ENCODE peak calls at places on chromosomes 4 and X, in six cellular contexts. D, U, V, A, B and E are unnamed samples.

GRCh38 chr4:72896515-72896914 is 173.0 kb downstream of the COX18 start:
- DNase-seq in D (no peak), U (no peak), V (no peak), A (no peak), B (peak; percentile 50), E (no peak)

GRCh38 chr4:658681-659667 is 15.1 kb downstream of the ATP5ME start:
- DNase-seq in D (no peak), U (no peak), V (no peak), A (no peak), B (peak; percentile 77), E (peak; percentile 68)

GRCh38 chr4:188439641-188440311 is 300.5 kb downstream of the TRIML1 start:
- DNase-seq in D (no peak), U (no peak), V (peak; percentile 49), A (peak; percentile 42), B (no peak), E (no peak)

GRCh38 chr4:79964715-79965345 is 108.2 kb downstream of the ANTXR2 start:
- DNase-seq in D (no peak), U (peak; percentile 13), V (no peak), A (no peak), B (no peak), E (peak; percentile 51)

GRCh38 chr4:81882222-81882621 is 410.5 kb upstream of the RASGEF1B start:
- DNase-seq in D (no peak), U (no peak), V (no peak), A (no peak), B (no peak), E (no peak)

GRCh38 chr4:14743601-14744000 is 258.7 kb upstream of the CPEB2 start:
- DNase-seq in D (no peak), U (no peak), V (no peak), A (no peak), B (no peak), E (no peak)

GRCh38 chrX:83997781-83998180 is 136.8 kb downstream of the CYLC1 start:
- DNase-seq in D (no peak), U (no peak), V (no peak), A (no peak), B (no peak), E (no peak)

GRCh38 chrX:134632386-134632785 is 25.9 kb downstream of the PLAC1 start:
- DNase-seq in D (no peak), U (no peak), V (no peak), A (no peak), B (no peak), E (no peak)

GRCh38 chr4:164169591-164169990 is 584.3 kb upstream of the SMIM31 start:
- DNase-seq in D (no peak), U (no peak), V (no peak), A (no peak), B (no peak), E (no peak)

GRCh38 chr4:138864961-138865720 is 150.4 kb upstream of the NOCT start:
- DNase-seq in D (no peak), U (peak; percentile 52), V (no peak), A (no peak), B (no peak), E (no peak)

GRCh38 chr4:110612631-110613269 is 10.1 kb downstream of the PITX2 start:
- DNase-seq in D (no peak), U (no peak), V (no peak), A (no peak), B (no peak), E (no peak)

GRCh38 chr4:36794716-36795115 is 449.8 kb upstream of the NWD2 start:
- DNase-seq in D (no peak), U (no peak), V (no peak), A (no peak), B (no peak), E (no peak)

GRCh38 chr4:77073106-77073858 is 2.5 kb downstream of the CCNI start:
- DNase-seq in D (no peak), U (no peak), V (no peak), A (no peak), B (no peak), E (no peak)

GRCh38 chr4:125750827-125751466 is 436.2 kb downstream of the FAT4 start:
- DNase-seq in D (no peak), U (no peak), V (no peak), A (peak; percentile 63), B (peak; percentile 23), E (no peak)

GRCh38 chrX:13029341-13029740 is 15.1 kb downstream of the FAM9C start:
- DNase-seq in D (no peak), U (peak; percentile 53), V (peak; percentile 59), A (peak; percentile 71), B (no peak), E (peak; percentile 82)

GRCh38 chr4:152896819-152897218 is 39.3 kb upstream of the FHDC1 start:
- DNase-seq in D (no peak), U (no peak), V (no peak), A (no peak), B (no peak), E (no peak)

DNA sequence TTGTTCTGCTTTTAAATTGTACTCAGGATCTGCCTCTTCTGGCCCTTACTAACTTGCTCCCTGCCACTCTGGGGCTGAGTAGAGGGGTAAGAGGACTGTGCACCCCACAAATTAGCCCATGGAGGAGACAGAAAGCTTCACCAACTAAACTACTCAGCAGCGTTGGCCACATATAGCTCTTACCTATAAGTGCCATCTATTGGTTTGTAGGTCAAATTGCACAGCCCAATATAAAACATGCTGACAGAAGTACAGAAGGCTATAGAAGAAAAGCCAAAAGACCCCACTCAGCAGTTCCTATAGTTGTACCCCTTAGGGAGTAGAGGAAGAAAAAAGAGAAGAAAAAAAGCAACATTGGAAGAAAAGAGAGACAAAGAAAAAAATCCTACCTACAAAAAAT is 341.2 kb upstream of the FMR1 start:
- DNase-seq in D (no peak), U (no peak), V (no peak), A (no peak), B (no peak), E (no peak)
- TF ChIP-seq CTCF in D (no peak), U (no peak), V (no peak), A (no peak), B (no peak), E (no peak)

GRCh38 chrX:79170632-79171031 is 26.1 kb downstream of the GPR174 start:
- DNase-seq in D (no peak), U (no peak), V (no peak), A (no peak), B (no peak), E (no peak)
- H3K4me1 ChIP-seq in D (no peaks in the 10 kb centered on the region), U (no peaks in the 10 kb centered on the region), V (no peaks in the 10 kb centered on the region), A (no peaks in the 10 kb centered on the region), B (no peaks in the 10 kb centered on the region), E (no peaks in the 10 kb centered on the region)

DNA sequence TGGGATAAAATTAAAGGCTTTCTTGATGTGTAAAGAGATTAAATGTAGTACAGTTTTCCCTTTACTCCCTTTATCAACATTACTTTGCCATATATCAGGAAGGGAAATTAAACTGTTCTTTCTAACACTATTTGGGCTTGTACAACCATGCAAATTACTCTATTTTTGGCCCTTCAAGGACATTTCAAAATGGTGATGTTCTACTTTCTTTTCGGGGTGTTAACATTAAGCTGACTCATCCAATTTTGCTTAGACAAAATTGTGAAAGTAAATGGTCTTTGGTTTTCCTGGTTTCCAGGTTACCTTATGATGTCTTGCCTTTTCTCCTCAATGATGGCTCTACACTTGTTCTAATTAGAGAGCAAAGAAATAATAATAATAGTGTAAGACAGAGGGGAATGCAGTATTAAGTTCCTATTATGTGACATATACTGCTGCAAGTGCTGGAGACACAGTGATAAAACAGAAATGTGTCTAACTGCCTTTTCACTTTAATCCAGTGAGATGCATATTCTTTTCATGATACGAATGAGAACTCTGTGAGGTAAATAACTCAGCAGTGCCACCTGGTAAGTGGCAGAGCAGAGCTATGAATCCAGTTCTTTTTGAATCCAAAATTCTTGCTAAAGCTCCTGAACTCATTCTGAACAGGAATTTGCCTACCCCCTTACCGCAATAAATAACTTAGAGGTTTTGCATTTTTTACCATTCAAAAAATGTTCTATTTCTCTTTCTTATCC is 35.7 kb upstream of the PDE5A start:
- DNase-seq in D (no peak), U (no peak), V (no peak), A (no peak), B (no peak), E (no peak)
- H3K4me3 ChIP-seq in D (peak overlapping the region; percentile 14), U (no peak overlapping the region), V (no peak overlapping the region), A (no peak overlapping the region), B (no peak overlapping the region), E (no peak overlapping the region)

GRCh38 chrX:39895228-39896110 is 202.3 kb downstream of the BCOR start:
- DNase-seq in D (no peak), U (peak; percentile 70), V (no peak), A (no peak), B (no peak), E (peak; percentile 88)

GRCh38 chrX:39898147-39898546 is 199.6 kb downstream of the BCOR start:
- DNase-seq in D (no peak), U (no peak), V (no peak), A (no peak), B (no peak), E (no peak)

GRCh38 chrX:39899059-39899458 is 198.7 kb downstream of the BCOR start:
- DNase-seq in D (no peak), U (no peak), V (no peak), A (no peak), B (no peak), E (no peak)

GRCh38 chrX:39897741-39898097 is 200.0 kb downstream of the BCOR start:
- DNase-seq in D (no peak), U (no peak), V (no peak), A (no peak), B (no peak), E (no peak)

DNA sequence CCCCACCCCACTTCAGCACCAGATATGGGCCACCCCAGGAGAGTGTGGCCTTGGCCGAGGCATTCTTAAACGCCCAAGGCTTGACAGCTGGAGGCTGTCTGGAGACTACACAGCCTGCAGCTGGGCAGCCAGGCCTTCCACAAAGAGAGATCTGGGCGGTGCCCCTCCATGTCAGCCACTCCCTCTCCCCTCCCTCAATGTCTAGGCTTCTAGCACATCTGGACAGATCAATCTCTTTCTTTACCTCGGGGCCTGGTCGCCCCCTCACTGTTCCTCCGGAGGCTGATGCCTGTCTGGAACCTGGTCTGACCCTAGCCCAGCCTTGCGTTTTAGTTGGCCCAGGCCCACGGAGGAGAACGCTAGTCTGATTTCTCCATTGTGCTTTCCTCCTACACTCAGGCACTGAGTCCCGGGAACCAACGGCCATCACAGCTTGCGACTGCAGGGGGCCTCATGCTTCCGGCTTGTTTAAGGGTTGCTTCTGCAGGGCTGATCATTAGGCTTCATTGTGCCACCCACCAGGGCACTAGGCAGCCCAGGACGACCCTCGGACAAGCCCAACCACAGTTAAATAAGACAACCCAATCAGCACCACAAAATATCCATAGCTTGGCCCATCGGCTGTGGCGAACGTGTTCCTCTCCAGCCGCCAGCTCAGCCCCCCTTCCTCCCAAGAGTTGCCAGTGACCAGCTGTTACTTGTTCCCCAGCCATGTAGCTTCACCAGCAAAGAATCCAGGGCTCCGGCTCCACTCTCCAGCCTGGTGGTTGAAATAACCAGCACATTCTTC is 200.6 kb downstream of the BCOR start:
- DNase-seq in D (no peak), U (peak; percentile 85), V (peak; percentile 37), A (peak; percentile 20), B (peak; percentile 24), E (no peak)
- TF ChIP-seq CTCF in D (peak; percentile 8), U (no peak), V (peak; percentile 12), A (no peak), B (peak; percentile 36), E (no peak)

GRCh38 chr4:1750381-1751154 is 29.2 kb downstream of the TACC3 start:
- DNase-seq in D (no peak), U (no peak), V (no peak), A (no peak), B (no peak), E (no peak)
- H3K4me1 ChIP-seq in D (peaks cover 20% of the 10 kb centered on the region), U (no peaks in the 10 kb centered on the region), V (peaks cover 19% of the 10 kb centered on the region), A (peaks cover 4% of the 10 kb centered on the region), B (peaks cover 90% of the 10 kb centered on the region), E (peaks cover 4% of the 10 kb centered on the region)

GRCh38 chr4:101790521-101791188 is at the start of gene BANK1:
- DNase-seq in D (peak; percentile 86), U (peak; percentile 72), V (peak; percentile 18), A (peak; percentile 6), B (peak; percentile 1), E (peak; percentile 82)
- H3K4me3 ChIP-seq in D (peak within 1 kb of the TSS; percentile 55), U (peak within 1 kb of the TSS; percentile 25), V (peak within 1 kb of the TSS; percentile 62), A (peak within 1 kb of the TSS; percentile 36), B (peak within 1 kb of the TSS; percentile 56), E (peak within 1 kb of the TSS; percentile 67)